ENCODE peak calls at places on chromosomes 16 and 17, in nine cellular contexts. I, D, Y, E, H, F, X, J and G are unnamed samples.

GRCh38 chr17:83053779-83054451 is 25.5 kb upstream of the METRNL start:
- DNase-seq in I (no peak), D (peak; percentile 48), Y (no peak), E (no peak), H (no peak), F (peak; percentile 25), X (peak; percentile 25), J (peak; percentile 55), G (no peak)

GRCh38 chr17:75011788-75012319 is 616 bp upstream of the MRPL58 start:
- DNase-seq in I (peak; percentile 44), D (no peak), Y (no peak), E (no peak), H (no peak), F (peak; percentile 49), X (no peak), J (peak; percentile 74), G (no peak)

GRCh38 chr16:47204736-47205499 is 61.2 kb upstream of the NETO2 start:
- DNase-seq in I (no peak), D (no peak), Y (no peak), E (no peak), H (no peak), F (no peak), X (no peak), J (no peak), G (no peak)

GRCh38 chr17:35766903-35767510 is 6.3 kb downstream of the C17orf50 start:
- DNase-seq in I (peak; percentile 51), D (peak; percentile 25), Y (no peak), E (no peak), H (peak; percentile 85), F (no peak), X (no peak), J (no peak), G (no peak)

GRCh38 chr17:19237389-19238166 is 412 bp downstream of the EPN2 start:
- DNase-seq in I (peak; percentile 52), D (no peak), Y (peak; percentile 24), E (peak; percentile 61), H (peak; percentile 49), F (peak; percentile 17), X (peak; percentile 51), J (peak; percentile 51), G (peak; percentile 29)

GRCh38 chr17:76716146-76716833 is 5.5 kb upstream of the MXRA7 start:
- DNase-seq in I (peak; percentile 100), D (peak; percentile 72), Y (peak; percentile 27), E (no peak), H (no peak), F (peak; percentile 17), X (peak; percentile 84), J (no peak), G (peak; percentile 46)

GRCh38 chr16:2244926-2245795 is 6.2 kb downstream of the ECI1 start:
- DNase-seq in I (no peak), D (no peak), Y (no peak), E (no peak), H (no peak), F (no peak), X (no peak), J (no peak), G (no peak)

GRCh38 chr16:4612977-4613635 is 1.6 kb downstream of the UBALD1 start:
- DNase-seq in I (peak; percentile 14), D (no peak), Y (no peak), E (peak; percentile 46), H (no peak), F (no peak), X (no peak), J (no peak), G (no peak)

GRCh38 chr17:47188266-47188665 is 829 bp downstream of the CDC27 start:
- DNase-seq in I (peak; percentile 85), D (no peak), Y (no peak), E (no peak), H (peak; percentile 54), F (no peak), X (no peak), J (no peak), G (no peak)

GRCh38 chr16:56262148-56262878 is 71.0 kb downstream of the GNAO1 start:
- DNase-seq in I (no peak), D (peak; percentile 58), Y (no peak), E (no peak), H (no peak), F (no peak), X (peak; percentile 2), J (no peak), G (peak; percentile 18)

GRCh38 chr16:88541109-88541508 is 29.1 kb upstream of the ZC3H18 start:
- DNase-seq in I (no peak), D (no peak), Y (no peak), E (no peak), H (no peak), F (no peak), X (no peak), J (no peak), G (no peak)

GRCh38 chr17:34236341-34236892 is 18.7 kb upstream of the CCL2 start:
- DNase-seq in I (no peak), D (no peak), Y (no peak), E (no peak), H (no peak), F (no peak), X (no peak), J (no peak), G (no peak)

GRCh38 chr17:34230342-34230741 is 24.7 kb upstream of the CCL2 start:
- DNase-seq in I (no peak), D (no peak), Y (no peak), E (no peak), H (no peak), F (no peak), X (no peak), J (no peak), G (no peak)

GRCh38 chr17:34237458-34237857 is 17.6 kb upstream of the CCL2 start:
- DNase-seq in I (no peak), D (no peak), Y (no peak), E (no peak), H (no peak), F (no peak), X (no peak), J (no peak), G (no peak)

GRCh38 chr17:34234616-34235015 is 20.5 kb upstream of the CCL2 start:
- DNase-seq in I (no peak), D (no peak), Y (no peak), E (no peak), H (no peak), F (no peak), X (no peak), J (no peak), G (no peak)

DNA sequence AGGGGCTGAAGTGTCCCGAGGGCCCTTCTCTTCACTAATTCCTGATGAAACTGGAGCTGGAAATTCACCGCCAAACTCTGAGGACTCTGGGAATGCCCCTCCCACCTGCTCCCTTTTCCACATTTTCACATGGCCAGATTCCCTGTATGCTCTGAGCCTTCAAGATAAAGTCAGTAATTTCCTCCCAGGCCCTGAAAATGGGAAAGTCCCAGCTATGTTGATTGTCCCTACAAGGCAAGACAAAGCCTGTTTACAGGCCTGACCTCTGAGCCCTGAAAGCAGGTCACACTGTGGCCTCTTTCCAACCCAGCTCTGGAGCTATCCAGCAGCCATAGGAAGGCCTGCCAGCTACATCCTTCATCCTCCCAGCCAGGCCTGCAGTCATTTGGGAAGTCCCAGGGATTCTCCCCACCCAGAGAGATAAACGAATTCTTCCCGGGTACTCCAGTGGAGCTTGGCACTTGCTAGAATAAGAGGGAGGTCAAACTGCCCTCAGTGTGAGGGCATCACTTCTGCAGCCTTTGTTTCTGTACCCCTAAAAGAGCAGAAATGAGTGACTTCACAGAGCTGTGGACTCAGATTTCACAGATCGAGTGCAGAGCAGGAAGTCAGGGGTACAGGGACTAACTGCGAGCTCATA is 19.6 kb upstream of the CCL2 start:
- DNase-seq in I (no peak), D (no peak), Y (no peak), E (no peak), H (no peak), F (peak; percentile 61), X (no peak), J (peak; percentile 83), G (no peak)
- H3K27ac ChIP-seq in I (no peak overlapping the region), D (no peak overlapping the region), Y (no peak overlapping the region), E (no peak overlapping the region), H (no peak overlapping the region), F (peak overlapping the region; percentile 49), X (no peak overlapping the region), J (peak overlapping the region; percentile 81), G (no peak overlapping the region)

GRCh38 chr16:35480361-35480760 is 2020.9 kb downstream of the TP53TG3F start:
- DNase-seq in I (no peak), D (no peak), Y (no peak), E (no peak), H (no peak), F (no peak), X (no peak), J (no peak), G (no peak)
- H3K9me3 ChIP-seq in I (peaks cover 29% of the 10 kb centered on the region), D (no peaks in the 10 kb centered on the region), Y (peaks cover 30% of the 10 kb centered on the region), E (peaks cover 54% of the 10 kb centered on the region), H (no peaks in the 10 kb centered on the region), F (no peaks in the 10 kb centered on the region), X (peaks cover 9% of the 10 kb centered on the region), J (no peaks in the 10 kb centered on the region), G (peaks cover 4% of the 10 kb centered on the region)

DNA sequence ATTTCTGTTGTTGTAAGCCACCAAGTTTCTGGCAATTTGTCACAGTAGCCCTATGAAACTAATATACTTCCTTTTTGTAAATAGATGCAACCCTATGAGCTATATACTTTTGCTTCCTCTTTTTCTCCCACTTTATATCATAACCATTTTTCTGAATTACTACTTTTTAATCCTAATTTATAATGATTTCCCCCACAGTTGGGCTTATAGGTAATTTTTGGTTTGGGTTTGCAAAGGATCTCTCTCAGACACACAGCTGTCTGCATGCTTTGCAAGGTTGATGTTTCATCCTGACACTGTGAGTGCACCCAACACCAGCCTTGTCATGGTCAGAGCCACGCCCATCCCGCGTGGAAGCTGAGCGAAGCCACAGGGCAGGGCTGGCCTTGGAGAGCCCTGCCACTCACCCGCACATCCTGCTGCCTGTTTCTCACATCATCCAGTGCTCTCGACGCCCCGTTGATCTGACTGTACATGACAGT is 5.7 kb downstream of the TRIM25 start:
- DNase-seq in I (no peak), D (peak; percentile 33), Y (no peak), E (no peak), H (no peak), F (no peak), X (no peak), J (peak; percentile 45), G (no peak)
- H3K27ac ChIP-seq in I (no peak overlapping the region), D (peak overlapping the region; percentile 8), Y (no peak overlapping the region), E (no peak overlapping the region), H (no peak overlapping the region), F (no peak overlapping the region), X (no peak overlapping the region), J (no peak overlapping the region), G (no peak overlapping the region)

GRCh38 chr17:54021418-54021817 is 198.7 kb downstream of the KIF2B start:
- DNase-seq in I (no peak), D (no peak), Y (no peak), E (no peak), H (no peak), F (no peak), X (no peak), J (no peak), G (no peak)
- H3K9me3 ChIP-seq in I (peaks cover 16% of the 10 kb centered on the region), D (no peaks in the 10 kb centered on the region), Y (no peaks in the 10 kb centered on the region), E (no peaks in the 10 kb centered on the region), H (no peaks in the 10 kb centered on the region), F (no peaks in the 10 kb centered on the region), X (no peaks in the 10 kb centered on the region), J (no peaks in the 10 kb centered on the region), G (no peaks in the 10 kb centered on the region)